ENCODE peak calls at places on chromosomes 5 and 9, in four cellular contexts. I, P, T and E are unnamed samples.

GRCh38 chr9:120733190-120733589 is 18.9 kb upstream of the MEGF9 start:
- DNase-seq in T (no peak), P (no peak), I (peak), E (no peak)

GRCh38 chr9:21413089-21414023 is 4.4 kb downstream of the IFNA8 start:
- DNase-seq in I (no peak), P (no peak), T (no peak), E (no peak)

GRCh38 chr9:98374385-98375051 is 119.1 kb upstream of the TBC1D2 start:
- DNase-seq in I (no peak), P (no peak), T (no peak), E (no peak)

GRCh38 chr9:5910413-5911057 is 19.8 kb downstream of the MLANA start:
- DNase-seq in P (no peak), T (no peak), I (no peak), E (no peak)

GRCh38 chr5:36734422-36734821 is 128.0 kb downstream of the SLC1A3 start:
- DNase-seq in P (no peak), I (no peak), T (no peak), E (peak)

GRCh38 chr5:10789021-10789420 is 28.0 kb upstream of the DAP start:
- DNase-seq in P (no peak), T (no peak), I (peak), E (no peak)

GRCh38 chr5:1779782-1780620 is 19.6 kb downstream of the MRPL36 start:
- DNase-seq in P (no peak), I (no peak), T (no peak), E (no peak)

GRCh38 chr5:53031695-53032096 is 42.5 kb downstream of the ITGA2 start:
- DNase-seq in P (no peak), T (no peak), I (no peak), E (no peak)

GRCh38 chr5:101728933-101729332 is 567.2 kb downstream of the SLCO4C1 start:
- DNase-seq in I (no peak), P (no peak), T (no peak), E (no peak)

GRCh38 chr9:107684224-107684623 is 194.7 kb upstream of the KLF4 start:
- DNase-seq in I (no peak), P (no peak), T (no peak), E (no peak)

GRCh38 chr5:36238896-36239295 is 2.8 kb downstream of the NADK2 start:
- DNase-seq in T (no peak), P (no peak), I (no peak), E (no peak)

GRCh38 chr5:38556599-38557308 is at the start of gene LIFR:
- DNase-seq in I (peak), P (peak), T (peak), E (peak)

GRCh38 chr5:77431286-77431685 is 60.8 kb downstream of the WDR41 start:
- DNase-seq in I (no peak), T (no peak), P (no peak), E (no peak)

GRCh38 chr5:169439362-169439761 is 138.4 kb upstream of the SLIT3 start:
- DNase-seq in P (no peak), I (no peak), T (no peak), E (no peak)